ENCODE peak calls at places on chromosomes 11 and 22, in nine cellular contexts. One of them, this sample, is unnamed. For H3K4me1, the result is how much of the 10 kb centered on the place peaks cover.

GRCh38 chr11:55726715-55727324 is 46.4 kb upstream of the OR5D13 start:
- DNase-seq in naive thymus-derived CD4-positive, alpha-beta T cell: no peak
- DNase-seq in GM23338: peak
- DNase-seq in GM23248: no peak
- DNase-seq in psoas muscle: no peak
- DNase-seq in heart right ventricle: no peak
- DNase-seq in testis: peak
- DNase-seq in CD8-positive, alpha-beta memory T cell: no peak
- DNase-seq in mesendoderm: peak
- DNase-seq in this sample: no peak

GRCh38 chr11:61507012-61507768 is 1.4 kb upstream of the LRRC10B start:
- DNase-seq in naive thymus-derived CD4-positive, alpha-beta T cell: no peak
- DNase-seq in GM23338: no peak
- DNase-seq in GM23248: no peak
- DNase-seq in psoas muscle: no peak
- DNase-seq in heart right ventricle: no peak
- DNase-seq in testis: no peak
- DNase-seq in CD8-positive, alpha-beta memory T cell: no peak
- DNase-seq in mesendoderm: no peak
- DNase-seq in this sample: no peak

GRCh38 chr11:58316142-58316541 is 42.7 kb downstream of the OR5B17 start:
- DNase-seq in naive thymus-derived CD4-positive, alpha-beta T cell: no peak
- DNase-seq in GM23338: no peak
- DNase-seq in GM23248: peak
- DNase-seq in psoas muscle: no peak
- DNase-seq in heart right ventricle: no peak
- DNase-seq in testis: no peak
- DNase-seq in CD8-positive, alpha-beta memory T cell: no peak
- DNase-seq in mesendoderm: no peak
- DNase-seq in this sample: no peak

GRCh38 chr11:7571640-7572000 is 57.8 kb downstream of the PPFIBP2 start:
- DNase-seq in naive thymus-derived CD4-positive, alpha-beta T cell: no peak
- DNase-seq in GM23338: peak
- DNase-seq in GM23248: peak
- DNase-seq in psoas muscle: peak
- DNase-seq in heart right ventricle: peak
- DNase-seq in testis: peak
- DNase-seq in CD8-positive, alpha-beta memory T cell: no peak
- DNase-seq in mesendoderm: peak
- DNase-seq in this sample: peak

GRCh38 chr11:125514336-125515101 is 18.5 kb upstream of the FEZ1 start:
- DNase-seq in naive thymus-derived CD4-positive, alpha-beta T cell: peak
- DNase-seq in GM23338: no peak
- DNase-seq in GM23248: peak
- DNase-seq in psoas muscle: no peak
- DNase-seq in heart right ventricle: no peak
- DNase-seq in testis: no peak
- DNase-seq in CD8-positive, alpha-beta memory T cell: peak
- DNase-seq in mesendoderm: peak
- DNase-seq in this sample: peak

GRCh38 chr11:117193130-117194020 is 5.8 kb upstream of the TAGLN start:
- DNase-seq in naive thymus-derived CD4-positive, alpha-beta T cell: no peak
- DNase-seq in GM23338: no peak
- DNase-seq in GM23248: no peak
- DNase-seq in psoas muscle: no peak
- DNase-seq in heart right ventricle: no peak
- DNase-seq in testis: no peak
- DNase-seq in CD8-positive, alpha-beta memory T cell: no peak
- DNase-seq in mesendoderm: no peak
- DNase-seq in this sample: no peak

GRCh38 chr11:126635511-126635910 is 280.0 kb downstream of the ST3GAL4 start:
- DNase-seq in naive thymus-derived CD4-positive, alpha-beta T cell: no peak
- DNase-seq in GM23338: no peak
- DNase-seq in GM23248: no peak
- DNase-seq in psoas muscle: no peak
- DNase-seq in heart right ventricle: no peak
- DNase-seq in testis: no peak
- DNase-seq in CD8-positive, alpha-beta memory T cell: no peak
- DNase-seq in mesendoderm: no peak
- DNase-seq in this sample: no peak

GRCh38 chr11:78920329-78920728 is 345.7 kb upstream of the NARS2 start:
- DNase-seq in naive thymus-derived CD4-positive, alpha-beta T cell: no peak
- DNase-seq in GM23338: no peak
- DNase-seq in GM23248: no peak
- DNase-seq in psoas muscle: no peak
- DNase-seq in heart right ventricle: no peak
- DNase-seq in testis: no peak
- DNase-seq in CD8-positive, alpha-beta memory T cell: no peak
- DNase-seq in mesendoderm: no peak
- DNase-seq in this sample: no peak

GRCh38 chr22:42388130-42388797 is 43.9 kb downstream of the NFAM1 start:
- DNase-seq in naive thymus-derived CD4-positive, alpha-beta T cell: no peak
- DNase-seq in GM23338: peak
- DNase-seq in GM23248: peak
- DNase-seq in psoas muscle: no peak
- DNase-seq in heart right ventricle: no peak
- DNase-seq in testis: no peak
- DNase-seq in CD8-positive, alpha-beta memory T cell: no peak
- DNase-seq in mesendoderm: peak
- DNase-seq in this sample: no peak

GRCh38 chr11:132595711-132596111 is 936.6 kb downstream of the OPCML start:
- DNase-seq in naive thymus-derived CD4-positive, alpha-beta T cell: no peak
- DNase-seq in GM23338: no peak
- DNase-seq in GM23248: no peak
- DNase-seq in psoas muscle: no peak
- DNase-seq in heart right ventricle: no peak
- DNase-seq in testis: no peak
- DNase-seq in CD8-positive, alpha-beta memory T cell: no peak
- DNase-seq in mesendoderm: no peak
- DNase-seq in this sample: no peak

GRCh38 chr11:132590986-132591385 is 941.3 kb downstream of the OPCML start:
- DNase-seq in naive thymus-derived CD4-positive, alpha-beta T cell: no peak
- DNase-seq in GM23338: no peak
- DNase-seq in GM23248: no peak
- DNase-seq in psoas muscle: no peak
- DNase-seq in heart right ventricle: no peak
- DNase-seq in testis: no peak
- DNase-seq in CD8-positive, alpha-beta memory T cell: no peak
- DNase-seq in mesendoderm: no peak
- DNase-seq in this sample: no peak

GRCh38 chr11:132590554-132590953 is 941.7 kb downstream of the OPCML start:
- DNase-seq in naive thymus-derived CD4-positive, alpha-beta T cell: no peak
- DNase-seq in GM23338: no peak
- DNase-seq in GM23248: no peak
- DNase-seq in psoas muscle: no peak
- DNase-seq in heart right ventricle: no peak
- DNase-seq in testis: no peak
- DNase-seq in CD8-positive, alpha-beta memory T cell: no peak
- DNase-seq in mesendoderm: no peak
- DNase-seq in this sample: no peak

GRCh38 chr11:132589802-132590201 is 942.5 kb downstream of the OPCML start:
- DNase-seq in naive thymus-derived CD4-positive, alpha-beta T cell: no peak
- DNase-seq in GM23338: no peak
- DNase-seq in GM23248: no peak
- DNase-seq in psoas muscle: no peak
- DNase-seq in heart right ventricle: no peak
- DNase-seq in testis: no peak
- DNase-seq in CD8-positive, alpha-beta memory T cell: no peak
- DNase-seq in mesendoderm: no peak
- DNase-seq in this sample: no peak

GRCh38 chr11:132595246-132595645 is 937.1 kb downstream of the OPCML start:
- DNase-seq in naive thymus-derived CD4-positive, alpha-beta T cell: no peak
- DNase-seq in GM23338: no peak
- DNase-seq in GM23248: no peak
- DNase-seq in psoas muscle: no peak
- DNase-seq in heart right ventricle: no peak
- DNase-seq in testis: no peak
- DNase-seq in CD8-positive, alpha-beta memory T cell: no peak
- DNase-seq in mesendoderm: no peak
- DNase-seq in this sample: no peak
- H3K4me1 ChIP-seq in naive thymus-derived CD4-positive, alpha-beta T cell: under half
- H3K4me1 ChIP-seq in GM23338: under half
- H3K4me1 ChIP-seq in GM23248: under half
- H3K4me1 ChIP-seq in psoas muscle: under half
- H3K4me1 ChIP-seq in heart right ventricle: under half
- H3K4me1 ChIP-seq in testis: under half
- H3K4me1 ChIP-seq in CD8-positive, alpha-beta memory T cell: under half
- H3K4me1 ChIP-seq in mesendoderm: under half
- H3K4me1 ChIP-seq in this sample: under half

GRCh38 chr11:2447253-2447950 is 2.6 kb downstream of the KCNQ1 start:
- DNase-seq in naive thymus-derived CD4-positive, alpha-beta T cell: no peak
- DNase-seq in GM23338: no peak
- DNase-seq in GM23248: no peak
- DNase-seq in psoas muscle: no peak
- DNase-seq in heart right ventricle: no peak
- DNase-seq in testis: no peak
- DNase-seq in CD8-positive, alpha-beta memory T cell: no peak
- DNase-seq in mesendoderm: no peak
- DNase-seq in this sample: no peak
- H3K27ac ChIP-seq in naive thymus-derived CD4-positive, alpha-beta T cell: peak
- H3K27ac ChIP-seq in GM23338: no peak
- H3K27ac ChIP-seq in GM23248: no peak
- H3K27ac ChIP-seq in psoas muscle: no peak
- H3K27ac ChIP-seq in heart right ventricle: no peak
- H3K27ac ChIP-seq in testis: no peak
- H3K27ac ChIP-seq in CD8-positive, alpha-beta memory T cell: no peak
- H3K27ac ChIP-seq in mesendoderm: no peak
- H3K27ac ChIP-seq in this sample: no peak

GRCh38 chr22:23773247-23774113 is 831 bp downstream of the MMP11 start:
- DNase-seq in naive thymus-derived CD4-positive, alpha-beta T cell: no peak
- DNase-seq in GM23338: peak
- DNase-seq in GM23248: no peak
- DNase-seq in psoas muscle: no peak
- DNase-seq in heart right ventricle: no peak
- DNase-seq in testis: no peak
- DNase-seq in CD8-positive, alpha-beta memory T cell: no peak
- DNase-seq in mesendoderm: no peak
- DNase-seq in this sample: no peak

GRCh38 chr22:23772315-23773246 is at the start of gene MMP11:
- DNase-seq in naive thymus-derived CD4-positive, alpha-beta T cell: peak
- DNase-seq in GM23338: peak
- DNase-seq in GM23248: peak
- DNase-seq in psoas muscle: peak
- DNase-seq in heart right ventricle: peak
- DNase-seq in testis: peak
- DNase-seq in CD8-positive, alpha-beta memory T cell: peak
- DNase-seq in mesendoderm: peak
- DNase-seq in this sample: peak

GRCh38 chr22:23767303-23767672 is 484 bp downstream of the CHCHD10 start:
- DNase-seq in naive thymus-derived CD4-positive, alpha-beta T cell: no peak
- DNase-seq in GM23338: no peak
- DNase-seq in GM23248: no peak
- DNase-seq in psoas muscle: no peak
- DNase-seq in heart right ventricle: no peak
- DNase-seq in testis: no peak
- DNase-seq in CD8-positive, alpha-beta memory T cell: no peak
- DNase-seq in mesendoderm: no peak
- DNase-seq in this sample: no peak

GRCh38 chr22:23767673-23768548 is at the start of gene CHCHD10:
- DNase-seq in naive thymus-derived CD4-positive, alpha-beta T cell: peak
- DNase-seq in GM23338: peak
- DNase-seq in GM23248: peak
- DNase-seq in psoas muscle: peak
- DNase-seq in heart right ventricle: peak
- DNase-seq in testis: peak
- DNase-seq in CD8-positive, alpha-beta memory T cell: peak
- DNase-seq in mesendoderm: peak
- DNase-seq in this sample: peak

GRCh38 chr22:23769321-23769965 is 1.7 kb upstream of the CHCHD10 start:
- DNase-seq in naive thymus-derived CD4-positive, alpha-beta T cell: no peak
- DNase-seq in GM23338: no peak
- DNase-seq in GM23248: no peak
- DNase-seq in psoas muscle: no peak
- DNase-seq in heart right ventricle: no peak
- DNase-seq in testis: no peak
- DNase-seq in CD8-positive, alpha-beta memory T cell: no peak
- DNase-seq in mesendoderm: no peak
- DNase-seq in this sample: no peak
- H3K4me1 ChIP-seq in naive thymus-derived CD4-positive, alpha-beta T cell: under half
- H3K4me1 ChIP-seq in GM23338: under half
- H3K4me1 ChIP-seq in GM23248: under half
- H3K4me1 ChIP-seq in psoas muscle: under half
- H3K4me1 ChIP-seq in heart right ventricle: under half
- H3K4me1 ChIP-seq in testis: under half
- H3K4me1 ChIP-seq in CD8-positive, alpha-beta memory T cell: under half
- H3K4me1 ChIP-seq in mesendoderm: under half
- H3K4me1 ChIP-seq in this sample: half or more

DNA sequence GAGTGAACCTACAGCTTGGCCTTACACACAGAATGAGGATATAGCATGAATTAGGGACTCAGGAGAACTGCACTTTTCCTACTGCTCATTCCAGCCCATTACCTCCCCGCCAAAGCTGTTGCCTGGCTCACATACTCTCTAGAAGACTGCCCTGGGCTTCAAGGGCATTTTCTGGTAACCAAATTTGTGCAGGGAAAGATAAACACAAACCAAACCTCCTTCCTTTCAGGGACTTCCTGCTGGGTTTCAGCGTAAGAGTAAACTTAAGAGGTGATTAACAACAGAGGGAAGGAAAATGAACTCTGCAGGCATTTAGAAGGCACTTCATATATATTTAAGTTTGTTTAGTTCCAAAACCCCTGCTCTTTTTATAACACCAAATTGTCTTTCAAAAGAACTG is 194.9 kb downstream of the SWAP70 start:
- DNase-seq in naive thymus-derived CD4-positive, alpha-beta T cell: no peak
- DNase-seq in GM23338: peak
- DNase-seq in GM23248: peak
- DNase-seq in psoas muscle: no peak
- DNase-seq in heart right ventricle: no peak
- DNase-seq in testis: no peak
- DNase-seq in CD8-positive, alpha-beta memory T cell: no peak
- DNase-seq in mesendoderm: peak
- DNase-seq in this sample: no peak
- H3K27ac ChIP-seq in naive thymus-derived CD4-positive, alpha-beta T cell: no peak
- H3K27ac ChIP-seq in GM23338: no peak
- H3K27ac ChIP-seq in GM23248: peak
- H3K27ac ChIP-seq in psoas muscle: no peak
- H3K27ac ChIP-seq in heart right ventricle: no peak
- H3K27ac ChIP-seq in testis: no peak
- H3K27ac ChIP-seq in CD8-positive, alpha-beta memory T cell: no peak
- H3K27ac ChIP-seq in mesendoderm: peak
- H3K27ac ChIP-seq in this sample: no peak